ENCODE peak calls at places on chromosomes 5 and 9, in four cellular contexts. One of them, this sample, is unnamed.

GRCh38 chr5:147336871-147337270 is 102.0 kb downstream of the STK32A start:
- DNase-seq in endothelial cell: no peak
- DNase-seq in activated naive CD4-positive, alpha-beta T cell: no peak
- DNase-seq in frontal cortex: no peak
- DNase-seq in this sample: no peak

GRCh38 chr5:43773032-43773830 is 170.3 kb downstream of the NNT start:
- DNase-seq in endothelial cell: no peak
- DNase-seq in activated naive CD4-positive, alpha-beta T cell: no peak
- DNase-seq in frontal cortex: no peak
- DNase-seq in this sample: no peak

GRCh38 chr9:132556701-132557100 is 25.7 kb upstream of the BARHL1 start:
- DNase-seq in activated naive CD4-positive, alpha-beta T cell: no peak
- DNase-seq in endothelial cell: no peak
- DNase-seq in frontal cortex: no peak
- DNase-seq in this sample: no peak

GRCh38 chr9:7467186-7467585 is 332.4 kb downstream of the DMAC1 start:
- DNase-seq in activated naive CD4-positive, alpha-beta T cell: no peak
- DNase-seq in endothelial cell: no peak
- DNase-seq in frontal cortex: no peak
- DNase-seq in this sample: no peak

GRCh38 chr5:50709471-50709870 is 43.0 kb downstream of the PARP8 start:
- DNase-seq in endothelial cell: no peak
- DNase-seq in activated naive CD4-positive, alpha-beta T cell: no peak
- DNase-seq in frontal cortex: no peak
- DNase-seq in this sample: no peak

GRCh38 chr9:81395301-81396054 is 293.9 kb downstream of the TLE1 start:
- DNase-seq in activated naive CD4-positive, alpha-beta T cell: no peak
- DNase-seq in frontal cortex: no peak
- DNase-seq in endothelial cell: no peak
- DNase-seq in this sample: no peak

GRCh38 chr5:119330367-119331183 is 25.2 kb upstream of the TNFAIP8 start:
- DNase-seq in activated naive CD4-positive, alpha-beta T cell: peak; percentile 9
- DNase-seq in frontal cortex: no peak
- DNase-seq in endothelial cell: no peak
- DNase-seq in this sample: no peak

GRCh38 chr5:122908662-122909061 is 63.2 kb downstream of the SNX24 start:
- DNase-seq in activated naive CD4-positive, alpha-beta T cell: no peak
- DNase-seq in endothelial cell: no peak
- DNase-seq in frontal cortex: no peak
- DNase-seq in this sample: no peak

GRCh38 chr5:160021818-160022446 is 13.0 kb downstream of the TTC1 start:
- DNase-seq in frontal cortex: peak; percentile 32
- DNase-seq in endothelial cell: peak; percentile 73
- DNase-seq in activated naive CD4-positive, alpha-beta T cell: peak; percentile 15
- DNase-seq in this sample: no peak

GRCh38 chr5:143413964-143414669 is 10.6 kb upstream of the NR3C1 start:
- DNase-seq in frontal cortex: no peak
- DNase-seq in endothelial cell: no peak
- DNase-seq in activated naive CD4-positive, alpha-beta T cell: no peak
- DNase-seq in this sample: no peak

GRCh38 chr5:26727916-26728315 is 310.5 kb downstream of the CDH9 start:
- DNase-seq in frontal cortex: no peak
- DNase-seq in endothelial cell: no peak
- DNase-seq in activated naive CD4-positive, alpha-beta T cell: no peak
- DNase-seq in this sample: no peak

GRCh38 chr5:137218471-137218870 is 280.7 kb downstream of the SPOCK1 start:
- DNase-seq in activated naive CD4-positive, alpha-beta T cell: no peak
- DNase-seq in endothelial cell: no peak
- DNase-seq in frontal cortex: no peak
- DNase-seq in this sample: no peak

GRCh38 chr9:131799177-131799823 is 59.4 kb upstream of the RAPGEF1 start:
- DNase-seq in activated naive CD4-positive, alpha-beta T cell: peak; percentile 33
- DNase-seq in frontal cortex: no peak
- DNase-seq in endothelial cell: peak; percentile 74
- DNase-seq in this sample: peak; percentile 7

GRCh38 chr5:163463063-163463435 is 2.6 kb downstream of the HMMR start:
- DNase-seq in endothelial cell: no peak
- DNase-seq in activated naive CD4-positive, alpha-beta T cell: no peak
- DNase-seq in frontal cortex: no peak
- DNase-seq in this sample: no peak

GRCh38 chr9:75685059-75685458 is 205.4 kb upstream of the PCSK5 start:
- DNase-seq in endothelial cell: no peak
- DNase-seq in activated naive CD4-positive, alpha-beta T cell: no peak
- DNase-seq in frontal cortex: no peak
- DNase-seq in this sample: no peak

GRCh38 chr9:14733130-14733529 is 10.6 kb upstream of the CER1 start:
- DNase-seq in frontal cortex: no peak
- DNase-seq in activated naive CD4-positive, alpha-beta T cell: no peak
- DNase-seq in endothelial cell: no peak
- DNase-seq in this sample: no peak

GRCh38 chr9:129113645-129114304 is 2.6 kb downstream of the PTPA start:
- DNase-seq in endothelial cell: no peak
- DNase-seq in frontal cortex: no peak
- DNase-seq in activated naive CD4-positive, alpha-beta T cell: no peak
- DNase-seq in this sample: no peak

GRCh38 chr5:84378961-84379360 is 5.7 kb downstream of the EDIL3 start:
- DNase-seq in frontal cortex: no peak
- DNase-seq in activated naive CD4-positive, alpha-beta T cell: no peak
- DNase-seq in endothelial cell: no peak
- DNase-seq in this sample: no peak

GRCh38 chr5:28574616-28575015 is 1536.2 kb upstream of the CDH9 start:
- DNase-seq in activated naive CD4-positive, alpha-beta T cell: no peak
- DNase-seq in frontal cortex: no peak
- DNase-seq in endothelial cell: no peak
- DNase-seq in this sample: no peak

GRCh38 chr9:98130576-98131228 is 11.7 kb upstream of the TRIM14 start:
- DNase-seq in endothelial cell: no peak
- DNase-seq in frontal cortex: no peak
- DNase-seq in activated naive CD4-positive, alpha-beta T cell: no peak
- DNase-seq in this sample: no peak